ENCODE peak calls at places on chromosome 19, in six cellular contexts. One of them, this sample, is unnamed.

GRCh38 chr19:40836754-40837429 is 13.4 kb downstream of the CYP2A6 start:
- DNase-seq in ACHN: no peak
- DNase-seq in stimulated activated CD8-positive, alpha-beta memory T cell treated with anti-CD3 and anti-CD28 coated beads, Interleukin-4, amount 100 ng/mL, for 24 hours: no peak
- DNase-seq in DMS153: no peak
- DNase-seq in LNCaP clone FGC: no peak
- DNase-seq in iPS-NIHi11: no peak
- DNase-seq in this sample: no peak

GRCh38 chr19:31597616-31598015 is 248.4 kb upstream of the TSHZ3 start:
- DNase-seq in ACHN: no peak
- DNase-seq in stimulated activated CD8-positive, alpha-beta memory T cell treated with anti-CD3 and anti-CD28 coated beads, Interleukin-4, amount 100 ng/mL, for 24 hours: no peak
- DNase-seq in LNCaP clone FGC: no peak
- DNase-seq in DMS153: no peak
- DNase-seq in iPS-NIHi11: no peak
- DNase-seq in this sample: no peak

GRCh38 chr19:6018786-6019185 is 40.8 kb upstream of the RANBP3 start:
- DNase-seq in ACHN: no peak
- DNase-seq in DMS153: no peak
- DNase-seq in stimulated activated CD8-positive, alpha-beta memory T cell treated with anti-CD3 and anti-CD28 coated beads, Interleukin-4, amount 100 ng/mL, for 24 hours: no peak
- DNase-seq in LNCaP clone FGC: no peak
- DNase-seq in iPS-NIHi11: peak
- DNase-seq in this sample: peak

GRCh38 chr19:4284176-4284958 is 5.3 kb downstream of the SHD start:
- DNase-seq in iPS-NIHi11: peak
- DNase-seq in DMS153: peak
- DNase-seq in ACHN: peak
- DNase-seq in LNCaP clone FGC: no peak
- DNase-seq in stimulated activated CD8-positive, alpha-beta memory T cell treated with anti-CD3 and anti-CD28 coated beads, Interleukin-4, amount 100 ng/mL, for 24 hours: no peak
- DNase-seq in this sample: no peak

GRCh38 chr19:29735821-29736220 is 20.8 kb upstream of the C19orf12 start:
- DNase-seq in DMS153: no peak
- DNase-seq in iPS-NIHi11: no peak
- DNase-seq in stimulated activated CD8-positive, alpha-beta memory T cell treated with anti-CD3 and anti-CD28 coated beads, Interleukin-4, amount 100 ng/mL, for 24 hours: no peak
- DNase-seq in ACHN: no peak
- DNase-seq in LNCaP clone FGC: no peak
- DNase-seq in this sample: no peak

GRCh38 chr19:37370880-37371661 is at the start of gene ZNF527:
- DNase-seq in stimulated activated CD8-positive, alpha-beta memory T cell treated with anti-CD3 and anti-CD28 coated beads, Interleukin-4, amount 100 ng/mL, for 24 hours: peak
- DNase-seq in LNCaP clone FGC: peak
- DNase-seq in iPS-NIHi11: peak
- DNase-seq in ACHN: peak
- DNase-seq in DMS153: peak
- DNase-seq in this sample: peak

GRCh38 chr19:27894906-27895754 is 1317.8 kb downstream of the UQCRFS1 start:
- DNase-seq in DMS153: no peak
- DNase-seq in iPS-NIHi11: no peak
- DNase-seq in LNCaP clone FGC: no peak
- DNase-seq in stimulated activated CD8-positive, alpha-beta memory T cell treated with anti-CD3 and anti-CD28 coated beads, Interleukin-4, amount 100 ng/mL, for 24 hours: no peak
- DNase-seq in ACHN: no peak
- DNase-seq in this sample: no peak

GRCh38 chr19:48713041-48713863 is 6.3 kb downstream of the MAMSTR start:
- DNase-seq in stimulated activated CD8-positive, alpha-beta memory T cell treated with anti-CD3 and anti-CD28 coated beads, Interleukin-4, amount 100 ng/mL, for 24 hours: no peak
- DNase-seq in iPS-NIHi11: peak
- DNase-seq in LNCaP clone FGC: no peak
- DNase-seq in DMS153: no peak
- DNase-seq in ACHN: peak
- DNase-seq in this sample: no peak

GRCh38 chr19:17931532-17932191 is 1.2 kb upstream of the CCDC124 start:
- DNase-seq in DMS153: no peak
- DNase-seq in LNCaP clone FGC: no peak
- DNase-seq in stimulated activated CD8-positive, alpha-beta memory T cell treated with anti-CD3 and anti-CD28 coated beads, Interleukin-4, amount 100 ng/mL, for 24 hours: no peak
- DNase-seq in iPS-NIHi11: peak
- DNase-seq in ACHN: peak
- DNase-seq in this sample: no peak

GRCh38 chr19:29013988-29014387 is 199.0 kb downstream of the UQCRFS1 start:
- DNase-seq in ACHN: no peak
- DNase-seq in stimulated activated CD8-positive, alpha-beta memory T cell treated with anti-CD3 and anti-CD28 coated beads, Interleukin-4, amount 100 ng/mL, for 24 hours: no peak
- DNase-seq in DMS153: no peak
- DNase-seq in LNCaP clone FGC: no peak
- DNase-seq in iPS-NIHi11: no peak
- DNase-seq in this sample: no peak

GRCh38 chr19:3670258-3670795 is 29.9 kb downstream of the PIP5K1C start:
- DNase-seq in ACHN: no peak
- DNase-seq in stimulated activated CD8-positive, alpha-beta memory T cell treated with anti-CD3 and anti-CD28 coated beads, Interleukin-4, amount 100 ng/mL, for 24 hours: no peak
- DNase-seq in LNCaP clone FGC: no peak
- DNase-seq in DMS153: no peak
- DNase-seq in iPS-NIHi11: no peak
- DNase-seq in this sample: peak

GRCh38 chr19:34985249-34986022 is 14.7 kb upstream of the GRAMD1A start:
- DNase-seq in iPS-NIHi11: peak
- DNase-seq in LNCaP clone FGC: peak
- DNase-seq in DMS153: no peak
- DNase-seq in ACHN: no peak
- DNase-seq in stimulated activated CD8-positive, alpha-beta memory T cell treated with anti-CD3 and anti-CD28 coated beads, Interleukin-4, amount 100 ng/mL, for 24 hours: no peak
- DNase-seq in this sample: peak

GRCh38 chr19:17184381-17184841 is 30.7 kb upstream of the USE1 start:
- DNase-seq in LNCaP clone FGC: no peak
- DNase-seq in stimulated activated CD8-positive, alpha-beta memory T cell treated with anti-CD3 and anti-CD28 coated beads, Interleukin-4, amount 100 ng/mL, for 24 hours: peak
- DNase-seq in DMS153: no peak
- DNase-seq in ACHN: no peak
- DNase-seq in iPS-NIHi11: no peak
- DNase-seq in this sample: no peak

GRCh38 chr19:2110822-2111221 is 14.1 kb downstream of the IZUMO4 start:
- DNase-seq in ACHN: no peak
- DNase-seq in stimulated activated CD8-positive, alpha-beta memory T cell treated with anti-CD3 and anti-CD28 coated beads, Interleukin-4, amount 100 ng/mL, for 24 hours: no peak
- DNase-seq in LNCaP clone FGC: no peak
- DNase-seq in DMS153: no peak
- DNase-seq in iPS-NIHi11: peak
- DNase-seq in this sample: no peak

GRCh38 chr19:5397804-5398692 is 57.2 kb upstream of the ZNRF4 start:
- DNase-seq in iPS-NIHi11: peak
- DNase-seq in stimulated activated CD8-positive, alpha-beta memory T cell treated with anti-CD3 and anti-CD28 coated beads, Interleukin-4, amount 100 ng/mL, for 24 hours: no peak
- DNase-seq in DMS153: no peak
- DNase-seq in LNCaP clone FGC: no peak
- DNase-seq in ACHN: no peak
- DNase-seq in this sample: peak

GRCh38 chr19:58406818-58407657 is 1.4 kb upstream of the ZNF584 start:
- DNase-seq in ACHN: no peak
- DNase-seq in iPS-NIHi11: no peak
- DNase-seq in LNCaP clone FGC: no peak
- DNase-seq in stimulated activated CD8-positive, alpha-beta memory T cell treated with anti-CD3 and anti-CD28 coated beads, Interleukin-4, amount 100 ng/mL, for 24 hours: no peak
- DNase-seq in DMS153: no peak
- DNase-seq in this sample: no peak